ENCODE peak calls at places on chromosomes 12 and 14, in six cellular contexts. T is tibial nerve, L is transverse colon, K is A549, Y is sigmoid colon, N is HepG2. F is an unnamed sample.

GRCh38 chr12:69027411-69027811 is 94.4 kb upstream of the CPM start:
- DNase-seq in T (no peak), L (no peak), K (no peak), Y (no peak), N (no peak), F (no peak)

GRCh38 chr12:50132505-50133135 is 20.6 kb downstream of the COX14 start:
- DNase-seq in T (no peak), L (no peak), K (no peak), Y (no peak), N (peak; percentile 48), F (no peak)

GRCh38 chr12:54377797-54378515 is 6.6 kb downstream of the ZNF385A start:
- DNase-seq in T (no peak), L (no peak), K (no peak), Y (no peak), N (no peak), F (no peak)

GRCh38 chr14:28756896-28757570 is 9.6 kb upstream of the FOXG1 start:
- DNase-seq in T (no peak), L (no peak), K (peak; percentile 48), Y (no peak), N (peak; percentile 72), F (no peak)

GRCh38 chr12:82673698-82674097 is 13.0 kb upstream of the TMTC2 start:
- DNase-seq in T (no peak), L (no peak), K (no peak), Y (no peak), N (no peak), F (no peak)

GRCh38 chr14:101557811-101558738 is 3.2 kb upstream of the DIO3 start:
- DNase-seq in T (peak; percentile 46), L (peak; percentile 26), K (peak; percentile 62), Y (peak; percentile 77), N (peak; percentile 8), F (no peak)

GRCh38 chr14:96920023-96920422 is 122.8 kb downstream of the VRK1 start:
- DNase-seq in T (no peak), L (no peak), K (no peak), Y (no peak), N (no peak), F (no peak)

GRCh38 chr12:65532744-65533143 is 254.3 kb downstream of the MSRB3 start:
- DNase-seq in T (no peak), L (no peak), K (no peak), Y (no peak), N (peak; percentile 13), F (no peak)

GRCh38 chr12:53048033-53048779 is 1.7 kb upstream of the TNS2 start:
- DNase-seq in T (no peak), L (peak; percentile 63), K (peak; percentile 84), Y (peak; percentile 86), N (peak; percentile 68), F (no peak)

GRCh38 chr12:12620730-12621315 is 9.1 kb downstream of the CREBL2 start:
- DNase-seq in T (no peak), L (no peak), K (no peak), Y (no peak), N (no peak), F (no peak)

GRCh38 chr12:100229036-100229635 is 28.5 kb downstream of the ACTR6 start:
- DNase-seq in T (no peak), L (no peak), K (peak; percentile 60), Y (no peak), N (peak; percentile 28), F (no peak)

GRCh38 chr12:33708935-33709334 is 269.3 kb upstream of the SYT10 start:
- DNase-seq in T (no peak), L (no peak), K (no peak), Y (no peak), N (no peak), F (no peak)

GRCh38 chr14:91116913-91117588 is 3.2 kb downstream of the DGLUCY start:
- DNase-seq in T (no peak), L (no peak), K (no peak), Y (no peak), N (no peak), F (no peak)

GRCh38 chr12:127822743-127823433 is 444.1 kb upstream of the TMEM132C start:
- DNase-seq in T (peak; percentile 36), L (no peak), K (no peak), Y (no peak), N (no peak), F (no peak)

GRCh38 chr12:91178139-91178561 is 4.5 kb downstream of the DCN start:
- DNase-seq in T (no peak), L (no peak), K (peak; percentile 3), Y (no peak), N (peak; percentile 6), F (peak; percentile 57)

GRCh38 chr12:27573972-27574371 is 50.0 kb downstream of the PPFIBP1 start:
- DNase-seq in T (no peak), L (no peak), K (peak; percentile 23), Y (no peak), N (no peak), F (no peak)

GRCh38 chr14:55877942-55878341 is 240.3 kb upstream of the PELI2 start:
- DNase-seq in T (no peak), L (no peak), K (no peak), Y (no peak), N (no peak), F (no peak)

GRCh38 chr14:58832010-58832409 is 194.2 kb downstream of the DACT1 start:
- DNase-seq in T (no peak), L (peak; percentile 14), K (no peak), Y (no peak), N (no peak), F (no peak)

GRCh38 chr12:51687142-51687935 is 96.3 kb downstream of the SCN8A start:
- DNase-seq in T (no peak), L (peak; percentile 23), K (no peak), Y (no peak), N (no peak), F (no peak)

GRCh38 chr14:24271834-24272263 is 452 bp upstream of the RABGGTA start:
- DNase-seq in T (no peak), L (no peak), K (no peak), Y (no peak), N (no peak), F (no peak)

GRCh38 chr14:24275524-24276139 is 4.2 kb upstream of the RABGGTA start:
- DNase-seq in T (no peak), L (no peak), K (no peak), Y (no peak), N (peak; percentile 47), F (no peak)

GRCh38 chr14:24272442-24272841 is 1.0 kb upstream of the RABGGTA start:
- DNase-seq in T (no peak), L (no peak), K (no peak), Y (no peak), N (no peak), F (no peak)

GRCh38 chr14:24273422-24273998 is 2.1 kb upstream of the RABGGTA start:
- DNase-seq in T (no peak), L (no peak), K (peak; percentile 43), Y (no peak), N (peak; percentile 60), F (no peak)

GRCh38 chr14:24274101-24274543 is 2.7 kb upstream of the RABGGTA start:
- DNase-seq in T (no peak), L (no peak), K (no peak), Y (no peak), N (no peak), F (no peak)
- H3K27ac ChIP-seq in T (peak overlapping the region; percentile 10), L (no peak overlapping the region), K (no peak overlapping the region), Y (no peak overlapping the region), N (no peak overlapping the region), F (peak overlapping the region; percentile 68)

GRCh38 chr12:120849765-120850164 is 54.4 kb downstream of the SPPL3 start:
- DNase-seq in T (no peak), L (no peak), K (peak; percentile 48), Y (no peak), N (peak; percentile 9), F (no peak)
- TF ChIP-seq EP300 in T (no peak), L (no peak), K (no peak), Y (no peak), N (no peak), F (no peak)

DNA sequence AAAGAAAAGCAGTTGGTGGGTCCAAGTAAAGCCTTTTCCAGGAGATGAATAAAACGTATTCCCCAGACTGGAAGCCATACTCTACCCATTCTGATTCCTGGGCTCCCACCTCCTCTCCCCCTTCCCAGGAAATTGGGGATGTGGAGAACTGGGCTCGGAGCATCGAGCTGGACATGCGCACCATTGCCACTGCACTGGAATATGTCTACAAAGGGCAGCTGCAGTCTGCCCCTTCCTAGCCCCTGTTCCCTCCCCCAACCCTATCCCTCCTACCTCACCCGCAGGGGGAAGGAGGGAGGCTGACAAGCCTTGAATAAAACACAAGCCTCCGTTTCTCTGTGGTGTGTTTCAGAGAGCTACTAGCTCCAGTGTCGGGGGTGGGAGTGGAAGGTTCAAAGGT is 822 bp upstream of the RDH5 start:
- DNase-seq in T (no peak), L (no peak), K (no peak), Y (no peak), N (no peak), F (no peak)
- H3K27ac ChIP-seq in T (peak overlapping the region; percentile 94), L (peak overlapping the region; percentile 99), K (no peak overlapping the region), Y (peak overlapping the region; percentile 100), N (peak overlapping the region; percentile 59), F (peak overlapping the region; percentile 49)

GRCh38 chr14:70889555-70889954 is 17.7 kb upstream of the PCNX1 start:
- DNase-seq in T (no peak), L (no peak), K (no peak), Y (no peak), N (no peak), F (no peak)

GRCh38 chr14:70886421-70887206 is 20.6 kb upstream of the PCNX1 start:
- DNase-seq in T (no peak), L (peak; percentile 63), K (no peak), Y (no peak), N (no peak), F (no peak)

GRCh38 chr14:70888151-70888499 is 19.1 kb upstream of the PCNX1 start:
- DNase-seq in T (no peak), L (no peak), K (no peak), Y (no peak), N (no peak), F (no peak)

GRCh38 chr14:70887207-70888150 is 19.8 kb upstream of the PCNX1 start:
- DNase-seq in T (no peak), L (no peak), K (no peak), Y (no peak), N (no peak), F (no peak)

GRCh38 chr14:70888681-70889175 is 18.5 kb upstream of the PCNX1 start:
- DNase-seq in T (no peak), L (no peak), K (no peak), Y (no peak), N (no peak), F (no peak)
- TF ChIP-seq EP300 in T (no peak), L (no peak), K (no peak), Y (no peak), N (no peak), F (no peak)